ENCODE peak calls at places on chromosomes 5 and 9, in five cellular contexts. One of them, this sample, is unnamed.
A peak's percentile ranks its signal among the peaks of the same experiment; 100 is the strongest.

GRCh38 chr9:134396825-134397224 is 70.6 kb downstream of the RXRA start:
- DNase-seq in stimulated activated CD4-positive, alpha-beta T cell treated with anti-CD3 and anti-CD28 coated beads, Interleukin-12 subunit alpha, Interleukin-12 subunit beta, amount 100 ng/mL, for 4 hours: peak; percentile 55
- DNase-seq in activated effector memory CD4-positive, alpha-beta T cell treated with Interleukin-2 at 50 U/mL for 16 hours: peak; percentile 54
- DNase-seq in HAP-1: no peak
- DNase-seq in GM04504: no peak
- DNase-seq in this sample: peak; percentile 33

GRCh38 chr5:72653586-72653985 is 146.4 kb upstream of the ZNF366 start:
- DNase-seq in stimulated activated CD4-positive, alpha-beta T cell treated with anti-CD3 and anti-CD28 coated beads, Interleukin-12 subunit alpha, Interleukin-12 subunit beta, amount 100 ng/mL, for 4 hours: no peak
- DNase-seq in activated effector memory CD4-positive, alpha-beta T cell treated with Interleukin-2 at 50 U/mL for 16 hours: no peak
- DNase-seq in HAP-1: no peak
- DNase-seq in GM04504: peak; percentile 13
- DNase-seq in this sample: no peak

GRCh38 chr9:37454238-37454637 is 11.0 kb downstream of the ZBTB5 start:
- DNase-seq in stimulated activated CD4-positive, alpha-beta T cell treated with anti-CD3 and anti-CD28 coated beads, Interleukin-12 subunit alpha, Interleukin-12 subunit beta, amount 100 ng/mL, for 4 hours: no peak
- DNase-seq in activated effector memory CD4-positive, alpha-beta T cell treated with Interleukin-2 at 50 U/mL for 16 hours: no peak
- DNase-seq in HAP-1: no peak
- DNase-seq in GM04504: no peak
- DNase-seq in this sample: no peak

GRCh38 chr9:96441798-96442445 is 8.0 kb upstream of the HABP4 start:
- DNase-seq in stimulated activated CD4-positive, alpha-beta T cell treated with anti-CD3 and anti-CD28 coated beads, Interleukin-12 subunit alpha, Interleukin-12 subunit beta, amount 100 ng/mL, for 4 hours: no peak
- DNase-seq in activated effector memory CD4-positive, alpha-beta T cell treated with Interleukin-2 at 50 U/mL for 16 hours: no peak
- DNase-seq in HAP-1: no peak
- DNase-seq in GM04504: no peak
- DNase-seq in this sample: no peak

GRCh38 chr5:72951850-72952468 is 3.9 kb upstream of the FCHO2 start:
- DNase-seq in stimulated activated CD4-positive, alpha-beta T cell treated with anti-CD3 and anti-CD28 coated beads, Interleukin-12 subunit alpha, Interleukin-12 subunit beta, amount 100 ng/mL, for 4 hours: no peak
- DNase-seq in activated effector memory CD4-positive, alpha-beta T cell treated with Interleukin-2 at 50 U/mL for 16 hours: no peak
- DNase-seq in HAP-1: no peak
- DNase-seq in GM04504: peak; percentile 46
- DNase-seq in this sample: no peak

GRCh38 chr5:134851307-134851923 is 5.6 kb downstream of the C5orf24 start:
- DNase-seq in stimulated activated CD4-positive, alpha-beta T cell treated with anti-CD3 and anti-CD28 coated beads, Interleukin-12 subunit alpha, Interleukin-12 subunit beta, amount 100 ng/mL, for 4 hours: no peak
- DNase-seq in activated effector memory CD4-positive, alpha-beta T cell treated with Interleukin-2 at 50 U/mL for 16 hours: no peak
- DNase-seq in HAP-1: peak; percentile 32
- DNase-seq in GM04504: no peak
- DNase-seq in this sample: no peak

GRCh38 chr5:151469386-151469785 is 22.0 kb downstream of the SLC36A1 start:
- DNase-seq in stimulated activated CD4-positive, alpha-beta T cell treated with anti-CD3 and anti-CD28 coated beads, Interleukin-12 subunit alpha, Interleukin-12 subunit beta, amount 100 ng/mL, for 4 hours: no peak
- DNase-seq in activated effector memory CD4-positive, alpha-beta T cell treated with Interleukin-2 at 50 U/mL for 16 hours: no peak
- DNase-seq in HAP-1: no peak
- DNase-seq in GM04504: no peak
- DNase-seq in this sample: no peak

GRCh38 chr9:126506361-126507317 is 107.1 kb upstream of the LMX1B start:
- DNase-seq in stimulated activated CD4-positive, alpha-beta T cell treated with anti-CD3 and anti-CD28 coated beads, Interleukin-12 subunit alpha, Interleukin-12 subunit beta, amount 100 ng/mL, for 4 hours: no peak
- DNase-seq in activated effector memory CD4-positive, alpha-beta T cell treated with Interleukin-2 at 50 U/mL for 16 hours: no peak
- DNase-seq in HAP-1: no peak
- DNase-seq in GM04504: no peak
- DNase-seq in this sample: no peak

GRCh38 chr9:92740015-92740408 is 24.6 kb downstream of the BICD2 start:
- DNase-seq in stimulated activated CD4-positive, alpha-beta T cell treated with anti-CD3 and anti-CD28 coated beads, Interleukin-12 subunit alpha, Interleukin-12 subunit beta, amount 100 ng/mL, for 4 hours: no peak
- DNase-seq in activated effector memory CD4-positive, alpha-beta T cell treated with Interleukin-2 at 50 U/mL for 16 hours: no peak
- DNase-seq in HAP-1: no peak
- DNase-seq in GM04504: no peak
- DNase-seq in this sample: no peak

GRCh38 chr9:101457003-101457402 is 21.4 kb upstream of the ALDOB start:
- DNase-seq in stimulated activated CD4-positive, alpha-beta T cell treated with anti-CD3 and anti-CD28 coated beads, Interleukin-12 subunit alpha, Interleukin-12 subunit beta, amount 100 ng/mL, for 4 hours: no peak
- DNase-seq in activated effector memory CD4-positive, alpha-beta T cell treated with Interleukin-2 at 50 U/mL for 16 hours: no peak
- DNase-seq in HAP-1: no peak
- DNase-seq in GM04504: no peak
- DNase-seq in this sample: no peak

This sample was measured in T-helper 17 cell.